ENCODE peak calls at places on chromosomes 7 and 10, in eight cellular contexts. C, L, Z, E, I, Q, X and P are unnamed samples.

GRCh38 chr10:77989081-77989724 is 40.1 kb downstream of the POLR3A start:
- DNase-seq in C (no peak), L (peak), Z (no peak), E (no peak), I (peak), Q (peak), X (peak), P (no peak)

GRCh38 chr7:3003936-3004335 is 39.7 kb downstream of the CARD11 start:
- DNase-seq in C (no peak), L (no peak), Z (no peak), E (no peak), I (no peak), Q (no peak), X (no peak), P (no peak)

GRCh38 chr10:86265236-86265876 is 101.2 kb downstream of the GRID1 start:
- DNase-seq in C (no peak), L (no peak), Z (no peak), E (no peak), I (no peak), Q (no peak), X (no peak), P (no peak)

GRCh38 chr7:30143748-30144251 is 9.0 kb downstream of the MTURN start:
- DNase-seq in C (no peak), L (no peak), Z (no peak), E (no peak), I (no peak), Q (peak), X (no peak), P (no peak)

GRCh38 chr7:143396182-143396581 is 12.5 kb downstream of the EPHA1 start:
- DNase-seq in C (no peak), L (no peak), Z (no peak), E (no peak), I (no peak), Q (no peak), X (no peak), P (no peak)

GRCh38 chr7:140062118-140062527 is 628 bp downstream of the PARP12 start:
- DNase-seq in C (no peak), L (peak), Z (peak), E (peak), I (peak), Q (peak), X (no peak), P (no peak)

GRCh38 chr7:75590373-75591005 is 98.4 kb downstream of the SPDYE5 start:
- DNase-seq in C (no peak), L (no peak), Z (no peak), E (no peak), I (no peak), Q (no peak), X (no peak), P (no peak)

GRCh38 chr10:104035107-104035816 is 50.4 kb downstream of the COL17A1 start:
- DNase-seq in C (no peak), L (no peak), Z (no peak), E (no peak), I (no peak), Q (no peak), X (no peak), P (no peak)

GRCh38 chr10:31171402-31172120 is 139.9 kb upstream of the ZNF438 start:
- DNase-seq in C (no peak), L (no peak), Z (no peak), E (no peak), I (no peak), Q (peak), X (no peak), P (peak)

GRCh38 chr7:50281680-50282445 is 22.7 kb upstream of the IKZF1 start:
- DNase-seq in C (no peak), L (peak), Z (no peak), E (no peak), I (no peak), Q (no peak), X (no peak), P (no peak)
- H3K4me3 ChIP-seq in C (no peak), L (no peak), Z (no peak), E (no peak), I (no peak), Q (no peak), X (no peak), P (no peak)

DNA sequence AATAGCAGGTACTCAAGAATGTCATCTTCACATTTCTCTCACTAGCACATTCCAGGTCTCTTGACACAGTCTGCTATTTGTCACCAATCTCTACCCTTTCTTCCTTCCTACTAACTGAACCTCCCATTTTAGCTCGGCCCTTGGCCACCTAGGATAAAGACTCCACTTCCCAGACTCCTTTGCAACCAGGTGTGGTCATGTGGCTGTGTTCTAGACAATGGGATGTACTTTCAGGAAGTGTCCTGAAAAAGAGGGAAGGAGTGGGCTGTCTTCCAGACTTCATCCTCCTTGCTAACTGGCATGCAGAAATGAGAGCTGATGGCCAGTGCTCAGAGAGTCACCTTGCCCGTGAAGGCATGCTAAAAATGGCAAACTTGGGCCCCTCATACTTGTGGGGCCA is 139.2 kb downstream of the AMPH start:
- DNase-seq in C (no peak), L (no peak), Z (peak), E (no peak), I (no peak), Q (no peak), X (no peak), P (no peak)
- H3K4me3 ChIP-seq in C (no peak), L (no peak), Z (no peak), E (no peak), I (no peak), Q (no peak), X (no peak), P (no peak)

GRCh38 chr7:100519580-100519979 is 19.4 kb upstream of the AGFG2 start:
- DNase-seq in C (no peak), L (no peak), Z (no peak), E (no peak), I (no peak), Q (no peak), X (no peak), P (no peak)

GRCh38 chr7:100517305-100517704 is 21.7 kb upstream of the AGFG2 start:
- DNase-seq in C (no peak), L (no peak), Z (no peak), E (no peak), I (no peak), Q (no peak), X (no peak), P (no peak)

GRCh38 chr7:100515072-100515532 is 23.9 kb upstream of the AGFG2 start:
- DNase-seq in C (no peak), L (no peak), Z (no peak), E (peak), I (no peak), Q (peak), X (no peak), P (peak)

GRCh38 chr7:100513212-100513611 is 25.8 kb upstream of the AGFG2 start:
- DNase-seq in C (no peak), L (no peak), Z (no peak), E (no peak), I (no peak), Q (no peak), X (peak), P (no peak)

GRCh38 chr7:100516135-100516812 is 22.7 kb upstream of the AGFG2 start:
- DNase-seq in C (peak), L (peak), Z (peak), E (peak), I (peak), Q (peak), X (no peak), P (peak)
- H3K4me3 ChIP-seq in C (no peak), L (no peak), Z (no peak), E (no peak), I (no peak), Q (no peak), X (no peak), P (no peak)

GRCh38 chr10:95408931-95409873 is 118.4 kb upstream of the PDLIM1 start:
- DNase-seq in C (no peak), L (no peak), Z (no peak), E (no peak), I (no peak), Q (no peak), X (no peak), P (no peak)
- H3K4me3 ChIP-seq in C (no peak), L (no peak), Z (no peak), E (no peak), I (no peak), Q (no peak), X (no peak), P (no peak)

GRCh38 chr7:70788276-70788675 is 343.7 kb upstream of the GALNT17 start:
- DNase-seq in C (no peak), L (no peak), Z (no peak), E (no peak), I (no peak), Q (no peak), X (no peak), P (no peak)
- H3K4me3 ChIP-seq in C (no peak), L (no peak), Z (no peak), E (no peak), I (no peak), Q (no peak), X (no peak), P (no peak)